ENCODE peak calls at places on chromosomes 5 and 9, in seven cellular contexts. X, E, O, M, F, J and R are unnamed samples.

GRCh38 chr9:109640232-109641078 is 139.5 kb upstream of the PALM2AKAP2 start:
- DNase-seq in X (peak), J (peak), F (peak), O (no peak), E (no peak), M (peak), R (no peak)

GRCh38 chr5:146731909-146732659 is 146.5 kb downstream of the PPP2R2B start:
- DNase-seq in J (peak), O (no peak), X (peak), M (no peak), F (peak), E (no peak), R (no peak)

GRCh38 chr9:125541840-125542243 is 165.2 kb downstream of the MAPKAP1 start:
- DNase-seq in O (no peak), J (no peak), X (no peak), M (no peak), E (no peak), F (no peak), R (no peak)

GRCh38 chr5:175809531-175810121 is 61.8 kb upstream of the CPLX2 start:
- DNase-seq in X (peak), F (peak), J (peak), M (no peak), O (no peak), E (no peak), R (no peak)

GRCh38 chr5:176490291-176490690 is 42.1 kb downstream of the FAF2 start:
- DNase-seq in O (no peak), X (peak), J (no peak), M (no peak), F (no peak), E (no peak), R (no peak)

GRCh38 chr5:82160948-82161347 is 117.2 kb downstream of the RPS23 start:
- DNase-seq in O (no peak), J (no peak), E (no peak), M (no peak), X (no peak), F (no peak), R (no peak)

GRCh38 chr5:56900858-56901578 is 8.4 kb upstream of the SETD9 start:
- DNase-seq in J (peak), O (no peak), X (peak), F (peak), E (no peak), M (no peak), R (no peak)

GRCh38 chr5:3348576-3349535 is 246.8 kb upstream of the IRX1 start:
- DNase-seq in J (no peak), M (peak), F (no peak), O (no peak), X (no peak), E (no peak), R (no peak)

GRCh38 chr5:164801910-164802309 is 1296.5 kb downstream of the MAT2B start:
- DNase-seq in M (no peak), E (no peak), F (no peak), O (no peak), J (no peak), X (no peak), R (no peak)

GRCh38 chr9:29999645-30000044 is 2384.8 kb upstream of the ACO1 start:
- DNase-seq in E (no peak), X (no peak), O (no peak), M (no peak), J (peak), F (no peak), R (no peak)

GRCh38 chr9:125652771-125653170 is 54.2 kb downstream of the MAPKAP1 start:
- DNase-seq in F (no peak), O (no peak), X (no peak), M (no peak), E (no peak), J (no peak), R (no peak)

GRCh38 chr5:124235576-124235975 is 510.9 kb downstream of the ZNF608 start:
- DNase-seq in J (no peak), E (no peak), M (no peak), O (no peak), F (no peak), X (no peak), R (no peak)

DNA sequence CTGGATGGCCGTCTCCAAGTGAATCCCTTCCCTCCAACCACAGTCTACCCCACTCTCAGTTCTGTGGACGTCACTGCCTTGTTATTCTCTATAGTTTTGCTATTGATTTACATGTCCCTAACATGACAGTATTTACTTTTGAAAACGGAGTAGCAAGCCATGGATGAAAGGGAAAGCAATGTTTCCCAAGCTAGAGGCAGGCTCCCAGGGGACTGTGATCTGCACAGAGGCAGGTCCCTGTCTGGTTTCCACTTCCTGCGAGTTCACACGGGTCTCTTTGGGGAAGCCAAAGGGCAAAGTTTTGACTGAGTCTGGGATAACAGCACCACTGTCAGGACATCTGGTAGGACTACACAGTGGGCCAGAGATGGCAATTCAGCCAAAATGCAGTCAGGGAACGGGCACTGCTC is 12.7 kb downstream of the C9orf153 start:
- DNase-seq in O (no peak), F (no peak), M (no peak), J (no peak), X (peak), E (no peak), R (no peak)
- TF ChIP-seq CTCF in O (no peak), F (no peak), M (peak), J (no peak), X (no peak), E (no peak), R (no peak)

DNA sequence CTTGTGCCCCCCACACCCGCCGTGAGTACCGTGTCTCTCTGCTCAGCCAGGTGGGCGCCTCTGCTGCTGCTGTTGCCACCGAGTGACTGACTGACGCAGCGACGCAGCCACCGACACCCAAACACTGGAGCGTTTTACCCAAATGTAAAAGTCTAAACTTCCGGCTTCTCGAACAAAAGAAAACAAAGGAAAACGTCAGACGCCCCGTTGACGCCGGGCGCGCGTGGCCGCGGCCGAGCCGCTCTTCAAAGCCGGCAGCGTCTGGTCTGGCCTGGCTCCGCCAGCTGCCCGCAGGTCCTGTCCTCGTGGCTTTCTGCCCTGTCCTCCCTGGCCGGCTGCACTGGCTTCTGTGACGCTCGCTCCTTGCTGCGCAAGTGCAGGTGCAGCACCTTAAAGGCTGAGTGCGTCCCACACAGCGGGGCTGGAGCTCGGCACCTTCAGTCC is 41.4 kb upstream of the CLPTM1L start:
- DNase-seq in X (peak), M (peak), E (no peak), J (peak), F (peak), O (peak), R (peak)
- H3K27ac ChIP-seq in X (peak), M (peak), E (peak), J (peak), F (no peak), O (peak), R (peak)

DNA sequence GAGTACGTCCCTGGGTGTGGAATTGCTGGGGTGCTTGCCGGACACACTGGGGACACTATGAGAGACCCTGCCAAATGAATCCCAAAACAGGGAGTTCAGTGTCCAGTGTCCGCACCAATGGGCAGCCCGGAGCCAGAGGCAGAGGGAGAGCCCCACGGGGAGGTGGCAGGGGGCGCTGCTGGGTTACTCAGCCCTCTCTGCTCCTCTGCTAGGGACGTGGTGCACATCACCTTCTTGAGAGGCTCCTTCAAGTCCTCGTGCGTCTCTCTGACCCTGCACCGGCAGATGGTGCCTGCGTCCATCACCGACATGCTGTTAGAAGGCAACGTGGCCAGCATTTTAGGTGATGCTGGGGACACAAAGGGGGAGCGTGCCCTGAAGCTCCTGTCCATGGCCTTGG is 20.8 kb downstream of the STKLD1 start:
- DNase-seq in E (no peak), X (peak), M (no peak), O (no peak), F (no peak), J (no peak), R (no peak)
- TF ChIP-seq CTCF in E (no peak), X (peak), M (no peak), O (no peak), F (peak), J (peak), R (no peak)

GRCh38 chr9:36088020-36088419 is 48.5 kb upstream of the GLIPR2 start:
- DNase-seq in X (no peak), O (no peak), F (no peak), M (no peak), J (no peak), E (no peak), R (no peak)

GRCh38 chr9:36092509-36093215 is 43.9 kb upstream of the GLIPR2 start:
- DNase-seq in J (no peak), M (no peak), X (no peak), F (no peak), O (no peak), E (no peak), R (peak)

GRCh38 chr9:36093384-36093783 is 43.1 kb upstream of the GLIPR2 start:
- DNase-seq in O (no peak), M (no peak), X (no peak), F (no peak), E (no peak), J (no peak), R (no peak)

GRCh38 chr9:36092014-36092413 is 44.5 kb upstream of the GLIPR2 start:
- DNase-seq in F (no peak), O (no peak), M (no peak), E (no peak), J (no peak), X (no peak), R (no peak)

DNA sequence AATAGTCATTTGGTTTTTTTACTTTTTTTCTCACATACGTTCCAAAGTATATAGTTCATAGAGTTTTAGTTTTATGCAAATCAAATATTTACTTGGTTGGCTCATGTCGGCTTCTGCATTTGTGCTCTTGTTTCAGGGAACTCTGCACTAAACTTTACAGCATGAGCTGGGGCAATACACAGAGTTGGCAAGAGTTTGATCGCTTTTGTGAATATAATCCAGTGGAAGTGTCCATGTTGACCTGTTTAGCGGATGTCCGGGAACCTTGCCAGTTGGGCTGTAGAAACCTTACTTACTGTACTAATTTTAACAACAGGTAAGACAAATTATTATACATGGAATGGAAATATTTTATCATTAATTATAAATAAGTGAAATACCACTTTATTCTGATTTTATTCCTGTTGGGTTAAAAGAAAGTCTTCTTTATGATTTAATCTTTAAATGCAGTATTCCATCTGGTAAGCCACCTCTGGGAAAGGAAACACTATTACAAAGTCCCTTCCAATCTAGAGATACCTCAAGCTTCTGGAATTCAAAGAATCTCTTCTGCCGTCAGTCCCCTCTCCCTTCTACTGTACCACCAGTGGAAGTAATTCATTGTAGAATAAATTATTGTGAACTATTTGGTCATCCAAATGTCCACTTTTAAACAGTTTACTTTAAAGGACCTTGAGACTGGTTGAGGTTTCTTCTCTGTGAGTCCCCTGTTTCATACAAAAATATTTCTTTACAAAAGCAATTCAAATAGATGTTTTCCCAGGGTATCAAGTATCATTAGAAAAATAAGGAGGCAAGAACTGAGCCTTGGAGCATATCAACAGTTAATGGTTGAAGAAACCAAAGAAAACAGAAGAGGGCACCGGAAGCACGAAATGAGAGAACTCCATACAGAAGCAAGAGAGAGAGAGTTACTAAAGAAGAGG is 45.2 kb upstream of the GLIPR2 start:
- DNase-seq in O (no peak), E (no peak), M (no peak), X (peak), J (no peak), F (no peak), R (no peak)
- H3K27ac ChIP-seq in O (no peak), E (no peak), M (no peak), X (peak), J (no peak), F (no peak), R (no peak)